ENCODE peak calls at places on chromosomes 5 and 9, in eight cellular contexts. T is Panc1, C is lower lobe of right lung, G is psoas muscle, I is A549, E is left lung, Z is pancreas, A is heart left ventricle. F is an unnamed sample.

GRCh38 chr9:127059030-127059429 is 63.4 kb downstream of the ANGPTL2 start:
- ATAC-seq in I (no peak), E (no peak), G (no peak), A (no peak), Z (no peak), C (no peak), T (no peak), F (no peak)

GRCh38 chr5:137580030-137580429 is 80.9 kb upstream of the SPOCK1 start:
- ATAC-seq in I (peak), Z (no peak), C (no peak), A (no peak), E (no peak), T (no peak), G (no peak), F (no peak)

GRCh38 chr5:96932026-96932425 is 3.9 kb upstream of the LNPEP start:
- ATAC-seq in E (no peak), T (no peak), C (no peak), Z (no peak), G (no peak), A (no peak), I (no peak), F (no peak)

GRCh38 chr9:136485049-136485647 is 2.3 kb upstream of the SEC16A start:
- ATAC-seq in I (peak), C (peak), E (peak), G (no peak), A (peak), T (peak), Z (peak), F (no peak)

GRCh38 chr5:124302504-124302903 is 443.9 kb downstream of the ZNF608 start:
- ATAC-seq in A (no peak), T (no peak), I (no peak), E (no peak), Z (no peak), C (no peak), G (no peak), F (no peak)

GRCh38 chr9:117247271-117247670 is 167.6 kb downstream of the ASTN2 start:
- ATAC-seq in I (peak), A (no peak), G (no peak), Z (peak), C (no peak), T (no peak), E (no peak), F (no peak)

GRCh38 chr5:140189977-140190867 is 15.2 kb downstream of the CYSTM1 start:
- ATAC-seq in Z (peak), T (peak), I (no peak), G (peak), C (peak), A (peak), E (peak), F (peak)

GRCh38 chr9:105328872-105329728 is 84.6 kb downstream of the SLC44A1 start:
- ATAC-seq in Z (peak), A (no peak), T (no peak), I (no peak), C (no peak), G (peak), E (peak), F (no peak)

GRCh38 chr5:172904643-172905345 is 54.4 kb upstream of the RPL26L1 start:
- ATAC-seq in G (peak), Z (peak), I (peak), A (peak), E (peak), C (peak), T (no peak), F (peak)

GRCh38 chr9:38682713-38683112 is 37.2 kb downstream of the FAM240B start:
- ATAC-seq in A (no peak), C (no peak), G (no peak), I (peak), Z (no peak), T (peak), E (no peak), F (no peak)

GRCh38 chr5:7876867-7877266 is 7.9 kb downstream of the MTRR start:
- ATAC-seq in C (peak), G (no peak), E (peak), I (no peak), T (no peak), Z (no peak), A (no peak), F (no peak)

GRCh38 chr9:104858271-104858670 is 69.7 kb downstream of the ABCA1 start:
- ATAC-seq in I (no peak), E (no peak), Z (no peak), A (peak), T (no peak), G (no peak), C (no peak), F (peak)

GRCh38 chr9:135848341-135849047 is 58.9 kb downstream of the CAMSAP1 start:
- ATAC-seq in I (peak), Z (no peak), E (no peak), C (no peak), T (peak), A (no peak), G (peak), F (no peak)

GRCh38 chr5:160470437-160471341 is 49.0 kb downstream of the PTTG1 start:
- ATAC-seq in A (peak), Z (no peak), I (no peak), E (no peak), C (peak), G (peak), T (no peak), F (peak)

GRCh38 chr9:124078641-124079040 is 67.1 kb downstream of the LHX2 start:
- ATAC-seq in T (peak), E (no peak), A (no peak), G (peak), Z (peak), C (peak), I (peak), F (no peak)

GRCh38 chr9:1759901-1760300 is 255.2 kb upstream of the SMARCA2 start:
- ATAC-seq in I (no peak), T (no peak), Z (no peak), G (no peak), E (no peak), A (no peak), C (no peak), F (no peak)

GRCh38 chr9:136494012-136494411 is 11.2 kb upstream of the SEC16A start:
- ATAC-seq in A (peak), C (no peak), T (no peak), I (peak), E (no peak), G (no peak), Z (no peak), F (peak)

GRCh38 chr9:94824913-94825619 is 98.6 kb downstream of the AOPEP start:
- ATAC-seq in G (no peak), T (no peak), I (no peak), E (no peak), C (no peak), Z (no peak), A (no peak), F (no peak)

GRCh38 chr5:59356813-59357381 is 536.6 kb downstream of the PDE4D start:
- ATAC-seq in G (peak), I (peak), A (peak), C (peak), E (peak), T (no peak), Z (no peak), F (peak)

GRCh38 chr9:68964765-68965164 is 49.1 kb downstream of the PRKACG start:
- ATAC-seq in T (no peak), I (no peak), E (no peak), Z (peak), A (no peak), G (no peak), C (no peak), F (peak)

GRCh38 chr9:127905788-127906191 is 6.4 kb upstream of the ST6GALNAC6 start:
- ATAC-seq in A (no peak), C (peak), Z (peak), I (no peak), T (no peak), E (peak), G (no peak), F (no peak)

GRCh38 chr9:2469681-2470141 is 151.9 kb upstream of the VLDLR start:
- ATAC-seq in E (peak), A (peak), C (peak), T (no peak), G (peak), I (peak), Z (no peak), F (no peak)

GRCh38 chr5:122377023-122377422 is 65.0 kb downstream of the SNCAIP start:
- ATAC-seq in C (no peak), T (no peak), Z (no peak), I (no peak), A (no peak), E (no peak), G (no peak), F (no peak)

GRCh38 chr5:57774439-57774838 is 291.8 kb upstream of the ACTBL2 start:
- ATAC-seq in I (no peak), Z (no peak), G (no peak), T (no peak), C (no peak), A (no peak), E (no peak), F (no peak)

GRCh38 chr5:59722875-59723274 is 170.7 kb downstream of the PDE4D start:
- ATAC-seq in I (no peak), C (no peak), Z (no peak), E (no peak), T (no peak), A (no peak), G (no peak), F (no peak)

GRCh38 chr9:84271004-84271886 is 69.3 kb downstream of the SLC28A3 start:
- ATAC-seq in C (peak), I (no peak), G (peak), T (no peak), A (no peak), E (peak), Z (peak), F (peak)

GRCh38 chr9:116190997-116191396 is 37.4 kb downstream of the PAPPA start:
- ATAC-seq in I (peak), C (no peak), G (no peak), A (no peak), Z (peak), E (no peak), T (no peak), F (no peak)

GRCh38 chr5:91058155-91058554 is 325.0 kb downstream of the ARRDC3 start:
- ATAC-seq in C (no peak), T (no peak), Z (no peak), A (peak), E (no peak), G (no peak), I (no peak), F (no peak)

GRCh38 chr5:180344393-180344999 is 8.6 kb downstream of the GFPT2 start:
- ATAC-seq in E (no peak), T (no peak), G (no peak), A (peak), C (no peak), I (peak), Z (no peak), F (no peak)

GRCh38 chr9:2701070-2701469 is 16.2 kb upstream of the KCNV2 start:
- ATAC-seq in I (no peak), Z (no peak), T (no peak), G (no peak), A (no peak), E (no peak), C (no peak), F (no peak)

GRCh38 chr9:131274674-131275331 is 1.5 kb downstream of the FAM78A start:
- ATAC-seq in A (peak), C (peak), Z (peak), I (no peak), T (no peak), E (peak), G (peak), F (no peak)

GRCh38 chr5:145981612-145982571 is 45.5 kb downstream of the SH3RF2 start:
- ATAC-seq in A (no peak), T (peak), E (peak), G (no peak), C (peak), I (no peak), Z (peak), F (no peak)

GRCh38 chr5:73434461-73434860 is 14.1 kb downstream of the FOXD1 start:
- ATAC-seq in I (peak), T (no peak), A (no peak), Z (no peak), E (peak), G (no peak), C (no peak), F (no peak)

GRCh38 chr9:136685216-136685615 is 2.0 kb downstream of the AGPAT2 start:
- ATAC-seq in Z (no peak), E (no peak), A (no peak), T (no peak), C (no peak), G (no peak), I (no peak), F (no peak)

GRCh38 chr5:155631116-155631515 is 617.6 kb downstream of the KIF4B start:
- ATAC-seq in I (no peak), Z (no peak), E (no peak), C (no peak), G (no peak), T (no peak), A (no peak), F (peak)

GRCh38 chr9:108002296-108003056 is 512.9 kb upstream of the KLF4 start:
- ATAC-seq in T (no peak), A (peak), G (no peak), E (peak), C (peak), I (no peak), Z (peak), F (peak)

GRCh38 chr9:136588663-136589464 is 43.0 kb upstream of the NOTCH1 start:
- ATAC-seq in G (no peak), T (no peak), C (no peak), E (no peak), Z (no peak), I (peak), A (no peak), F (no peak)

GRCh38 chr9:135179041-135179440 is 91.6 kb downstream of the OLFM1 start:
- ATAC-seq in Z (no peak), C (no peak), I (no peak), G (no peak), A (no peak), T (no peak), E (no peak), F (no peak)

GRCh38 chr9:130266236-130267098 is 907 bp downstream of the HMCN2 start:
- ATAC-seq in I (peak), Z (peak), C (no peak), G (no peak), E (no peak), T (no peak), A (no peak), F (peak)

DNA sequence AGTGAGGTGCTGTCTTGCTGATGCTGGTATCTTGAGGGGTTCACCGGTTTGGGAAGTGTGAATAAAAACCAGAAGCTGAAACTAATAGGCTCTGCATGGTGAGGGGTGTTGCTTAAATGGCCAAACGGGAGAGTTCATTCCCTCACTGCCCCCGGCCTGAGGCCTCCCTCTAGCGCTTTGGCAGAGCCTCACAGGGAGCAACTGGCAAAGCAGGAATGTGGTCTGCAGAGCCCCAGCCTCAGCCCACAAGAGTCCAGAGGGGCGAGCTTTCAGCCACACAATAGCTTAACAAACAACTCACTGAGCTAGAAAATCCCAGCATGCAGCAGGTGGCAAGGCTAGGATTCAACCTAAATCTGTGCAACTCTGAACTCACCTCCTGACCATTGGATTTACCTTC is 234.8 kb downstream of the MED10 start:
- ATAC-seq in I (no peak), Z (no peak), C (no peak), A (no peak), G (no peak), T (no peak), E (no peak), F (no peak)
- TF ChIP-seq CTCF in I (no peak), Z (no peak), C (no peak), A (no peak), G (no peak), T (no peak), E (no peak), F (no peak)

GRCh38 chr5:107672212-107673105 is 1.7 kb upstream of the EFNA5 start:
- ATAC-seq in T (peak), A (peak), E (peak), Z (peak), C (peak), G (peak), I (peak), F (peak)
- H3K27ac ChIP-seq in T (peak), A (peak), E (peak), Z (peak), C (peak), G (no peak), I (peak), F (peak)

DNA sequence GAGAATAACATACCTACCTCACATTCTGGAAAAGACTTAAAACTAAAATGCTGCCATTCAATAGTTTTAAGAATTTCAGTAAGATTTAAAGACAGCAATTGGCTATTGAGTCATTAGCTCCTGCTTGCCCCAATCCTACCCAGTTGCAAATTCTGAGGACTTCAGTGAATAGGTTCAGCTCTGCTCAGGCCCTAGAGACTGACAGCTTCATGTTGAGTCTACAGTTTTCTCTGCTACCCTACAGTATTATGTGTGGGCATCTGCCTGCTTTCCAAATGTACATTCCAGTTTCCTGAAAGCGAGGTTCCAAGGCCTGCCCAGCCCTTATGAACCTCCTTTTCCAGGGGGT is 61.5 kb downstream of the ARSB start:
- ATAC-seq in I (no peak), T (no peak), C (no peak), G (no peak), A (no peak), E (no peak), Z (no peak), F (no peak)
- TF ChIP-seq CTCF in I (no peak), T (no peak), C (no peak), G (no peak), A (no peak), E (no peak), Z (no peak), F (no peak)

GRCh38 chr5:176810084-176810597 is at the start of gene UNC5A:
- ATAC-seq in G (peak), A (no peak), Z (peak), I (peak), E (peak), C (no peak), T (peak), F (no peak)

GRCh38 chr5:176813587-176814312 is 3.4 kb downstream of the UNC5A start:
- ATAC-seq in Z (no peak), A (no peak), C (no peak), G (no peak), I (no peak), T (no peak), E (no peak), F (no peak)

GRCh38 chr5:176812269-176813259 is 2.2 kb downstream of the UNC5A start:
- ATAC-seq in E (peak), G (no peak), T (peak), I (peak), A (no peak), C (no peak), Z (peak), F (no peak)

GRCh38 chr5:176809544-176810083 is 745 bp upstream of the UNC5A start:
- ATAC-seq in I (peak), T (peak), C (no peak), Z (no peak), A (no peak), E (no peak), G (no peak), F (no peak)

GRCh38 chr5:176810687-176811501 is 535 bp downstream of the UNC5A start:
- ATAC-seq in E (no peak), C (no peak), Z (peak), A (no peak), I (peak), T (peak), G (peak), F (no peak)
- H3K27ac ChIP-seq in E (no peak), C (no peak), Z (no peak), A (no peak), I (no peak), T (no peak), G (no peak), F (no peak)

GRCh38 chr5:143496928-143497327 is 93.4 kb upstream of the NR3C1 start:
- ATAC-seq in A (no peak), G (no peak), T (no peak), E (no peak), Z (no peak), I (no peak), C (no peak), F (no peak)

GRCh38 chr5:143494595-143494994 is 91.1 kb upstream of the NR3C1 start:
- ATAC-seq in E (no peak), G (no peak), A (no peak), Z (peak), I (peak), T (no peak), C (no peak), F (no peak)

GRCh38 chr5:143494162-143494561 is 90.7 kb upstream of the NR3C1 start:
- ATAC-seq in C (peak), A (no peak), G (peak), I (peak), T (peak), E (peak), Z (no peak), F (no peak)

GRCh38 chr5:143495124-143495523 is 91.6 kb upstream of the NR3C1 start:
- ATAC-seq in A (no peak), Z (peak), I (peak), C (peak), T (no peak), E (peak), G (peak), F (no peak)

DNA sequence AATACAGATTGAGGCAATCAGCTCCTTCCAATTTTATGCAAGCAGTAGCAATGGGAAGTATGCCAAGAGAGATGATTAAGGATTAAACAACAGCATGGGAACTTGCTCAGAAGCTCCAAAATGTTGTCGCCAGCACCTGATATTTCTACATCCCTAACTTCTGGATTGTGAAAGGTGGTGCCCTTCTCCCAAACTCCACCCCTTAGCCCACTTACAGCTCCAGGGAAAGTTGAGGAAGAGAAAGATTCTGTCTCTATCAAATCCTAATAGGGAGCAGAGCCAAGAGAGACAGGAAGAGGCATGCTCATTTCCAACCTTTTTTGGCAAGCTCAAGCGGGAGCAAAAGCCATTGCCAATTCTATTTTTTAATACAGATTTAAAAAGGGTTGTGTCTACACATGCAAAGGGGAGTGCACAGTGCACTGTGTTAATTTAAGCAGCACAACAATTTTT is 92.4 kb upstream of the NR3C1 start:
- ATAC-seq in Z (peak), A (peak), T (no peak), E (peak), C (peak), G (peak), I (peak), F (peak)
- TF ChIP-seq CTCF in Z (no peak), A (no peak), T (no peak), E (no peak), C (no peak), G (no peak), I (no peak), F (no peak)

GRCh38 chr9:133955821-133956411 is 36.2 kb downstream of the VAV2 start:
- ATAC-seq in Z (peak), C (peak), A (no peak), E (no peak), G (no peak), T (peak), I (no peak), F (no peak)
- H3K27ac ChIP-seq in Z (peak), C (peak), A (no peak), E (peak), G (no peak), T (peak), I (no peak), F (no peak)

GRCh38 chr9:114086607-114087006 is 8.5 kb upstream of the AMBP start:
- ATAC-seq in G (no peak), T (no peak), I (no peak), A (no peak), Z (no peak), E (no peak), C (no peak), F (no peak)
- TF ChIP-seq CTCF in G (no peak), T (no peak), I (no peak), A (no peak), Z (no peak), E (no peak), C (no peak), F (no peak)

DNA sequence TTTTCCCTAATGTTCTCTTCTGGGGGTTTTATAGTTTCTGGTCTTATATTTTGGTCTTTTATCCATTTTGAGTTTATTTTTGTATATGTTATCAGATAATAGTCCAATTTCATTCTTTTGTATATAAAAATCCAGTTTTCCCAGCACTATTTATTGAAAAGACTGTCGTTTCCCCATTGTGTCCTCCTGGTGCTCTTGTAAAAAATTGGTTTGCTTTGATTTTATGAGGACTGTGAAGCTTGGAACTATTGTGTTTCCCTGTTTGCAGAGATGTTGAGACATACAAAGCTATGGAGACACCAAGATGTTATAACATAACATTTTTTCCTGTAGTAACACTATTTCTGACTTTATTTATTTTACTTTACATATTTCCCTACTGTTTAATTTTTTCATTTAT is 163.3 kb upstream of the TUT7 start:
- ATAC-seq in E (no peak), T (no peak), I (no peak), C (no peak), G (no peak), A (no peak), Z (no peak), F (no peak)
- H3K27ac ChIP-seq in E (no peak), T (no peak), I (no peak), C (no peak), G (no peak), A (no peak), Z (no peak), F (no peak)